ENCODE peak calls at places on chromosomes 12 and 14, in eight cellular contexts. T is ovary, E is K562, V is HCT116, Q is sigmoid colon, Z is A549, U is Peyer's patch, N is uterus. F is an unnamed sample. For H3K4me1, the result is how much of the 10 kb centered on the place peaks cover.

GRCh38 chr14:79018846-79019245 is 848.7 kb downstream of the NRXN3 start:
- DNase-seq in V (no peak), E (no peak), T (no peak), Z (no peak), Q (no peak), U (no peak), N (no peak), F (no peak)

GRCh38 chr14:75543258-75543657 is 21.0 kb downstream of the BATF start:
- DNase-seq in T (no peak), Z (no peak), V (no peak), E (no peak), N (no peak), U (no peak), Q (no peak), F (no peak)

GRCh38 chr12:48744251-48745008 is 27.9 kb upstream of the CCNT1 start:
- DNase-seq in Z (no peak), N (no peak), V (no peak), Q (no peak), T (no peak), U (no peak), E (no peak), F (peak)

GRCh38 chr14:79548836-79549235 is 662.5 kb downstream of the DIO2 start:
- DNase-seq in T (no peak), E (no peak), Q (no peak), N (no peak), U (no peak), V (no peak), Z (no peak), F (no peak)

GRCh38 chr14:96959992-96960391 is 162.8 kb downstream of the VRK1 start:
- DNase-seq in Q (no peak), V (no peak), Z (no peak), N (no peak), E (no peak), T (no peak), U (no peak), F (no peak)

GRCh38 chr12:53703746-53704145 is 23.5 kb downstream of the CALCOCO1 start:
- DNase-seq in U (no peak), Q (no peak), E (no peak), T (no peak), N (no peak), V (no peak), Z (no peak), F (no peak)

GRCh38 chr12:94359761-94360160 is 99.9 kb downstream of the CEP83 start:
- DNase-seq in E (no peak), Z (no peak), U (no peak), T (no peak), Q (no peak), N (no peak), V (no peak), F (no peak)

GRCh38 chr12:129570796-129571400 is 332.9 kb downstream of the TMEM132D start:
- DNase-seq in E (no peak), N (no peak), U (no peak), V (no peak), Q (no peak), T (no peak), Z (no peak), F (no peak)

GRCh38 chr12:52644078-52644415 is 8.0 kb downstream of the KRT2 start:
- DNase-seq in Q (no peak), T (no peak), E (no peak), U (no peak), V (no peak), Z (no peak), N (no peak), F (no peak)

GRCh38 chr14:63282997-63283396 is 35.7 kb downstream of the GPHB5 start:
- DNase-seq in V (no peak), N (no peak), U (no peak), Z (no peak), Q (no peak), T (no peak), E (no peak), F (no peak)

GRCh38 chr14:93926209-93926872 is 803 bp upstream of the FAM181A start:
- DNase-seq in N (no peak), T (no peak), Z (no peak), Q (no peak), E (no peak), U (no peak), V (no peak), F (no peak)

GRCh38 chr14:104011824-104012517 is 69.6 kb upstream of the RD3L start:
- DNase-seq in V (no peak), Q (no peak), T (no peak), Z (no peak), U (no peak), E (no peak), N (no peak), F (no peak)

GRCh38 chr12:71216725-71217579 is 59.2 kb upstream of the TSPAN8 start:
- DNase-seq in E (peak), Z (peak), V (peak), T (no peak), N (no peak), U (no peak), Q (no peak), F (no peak)

GRCh38 chr12:126676426-126676825 is 1590.5 kb upstream of the TMEM132C start:
- DNase-seq in Q (no peak), N (no peak), U (no peak), E (no peak), V (no peak), Z (no peak), T (no peak), F (no peak)

GRCh38 chr12:6697584-6698351 is 2.8 kb downstream of the PIANP start:
- DNase-seq in V (peak), Q (peak), N (no peak), T (no peak), E (peak), Z (peak), U (no peak), F (no peak)

GRCh38 chr12:48542300-48542928 is 17.0 kb downstream of the OR8S1 start:
- DNase-seq in T (no peak), Z (peak), Q (no peak), V (peak), N (no peak), U (no peak), E (peak), F (no peak)

GRCh38 chr12:25373396-25373795 is 122.7 kb upstream of the KRAS start:
- DNase-seq in V (no peak), E (no peak), U (no peak), N (no peak), Z (no peak), Q (no peak), T (no peak), F (no peak)

GRCh38 chr14:38646391-38646790 is 390.5 kb upstream of the CLEC14A start:
- DNase-seq in Z (no peak), E (no peak), Q (no peak), T (no peak), N (no peak), V (no peak), U (no peak), F (no peak)

GRCh38 chr14:20578325-20578724 is 9.5 kb downstream of the RNASE11 start:
- DNase-seq in N (no peak), E (no peak), Z (no peak), U (no peak), Q (no peak), T (no peak), V (no peak), F (no peak)

GRCh38 chr12:106790020-106790419 is 15.5 kb downstream of the RIC8B start:
- DNase-seq in Z (no peak), U (no peak), Q (no peak), N (no peak), V (no peak), T (no peak), E (no peak), F (no peak)

GRCh38 chr12:55845785-55846496 is 3.2 kb upstream of the MMP19 start:
- DNase-seq in T (no peak), Q (no peak), V (no peak), N (no peak), E (no peak), U (no peak), Z (no peak), F (no peak)

GRCh38 chr12:15584366-15585041 is 204.7 kb downstream of the EPS8 start:
- DNase-seq in U (no peak), N (no peak), Z (no peak), Q (no peak), T (no peak), E (no peak), V (peak), F (no peak)

GRCh38 chr14:96257900-96258299 is 1.9 kb downstream of the BDKRB1 start:
- DNase-seq in Z (no peak), E (no peak), U (no peak), T (no peak), Q (no peak), V (no peak), N (no peak), F (no peak)

GRCh38 chr14:23071975-23072539 is 14.7 kb upstream of the CDH24 start:
- DNase-seq in V (no peak), E (no peak), U (no peak), T (no peak), Z (no peak), Q (no peak), N (no peak), F (no peak)

GRCh38 chr14:23068792-23069412 is 11.6 kb upstream of the CDH24 start:
- DNase-seq in Z (peak), E (peak), T (peak), Q (peak), V (peak), U (peak), N (peak), F (no peak)

GRCh38 chr14:23069413-23069806 is 12.1 kb upstream of the CDH24 start:
- DNase-seq in U (no peak), Q (no peak), T (no peak), E (no peak), N (no peak), Z (no peak), V (no peak), F (no peak)

GRCh38 chr14:23070262-23071129 is 13.2 kb upstream of the CDH24 start:
- DNase-seq in U (peak), N (no peak), Q (no peak), T (no peak), Z (no peak), E (peak), V (no peak), F (no peak)

GRCh38 chr14:23071244-23071974 is 14.1 kb upstream of the CDH24 start:
- DNase-seq in T (peak), Q (peak), E (peak), Z (peak), V (no peak), N (peak), U (peak), F (peak)
- TF ChIP-seq POLR2A in T (no peak), Q (peak), E (peak), Z (peak), V (peak), N (peak), U (peak), F (peak)

GRCh38 chr14:105568859-105569766 is 42.7 kb downstream of the TMEM121 start:
- DNase-seq in V (no peak), T (no peak), E (no peak), U (no peak), Q (no peak), N (no peak), Z (no peak), F (no peak)

GRCh38 chr14:105570482-105570881 is 44.1 kb downstream of the TMEM121 start:
- DNase-seq in V (no peak), E (no peak), Q (no peak), Z (no peak), T (no peak), U (no peak), N (no peak), F (no peak)
- H3K4me3 ChIP-seq in V (no peak), E (no peak), Q (no peak), Z (no peak), T (no peak), U (no peak), N (no peak), F (no peak)

DNA sequence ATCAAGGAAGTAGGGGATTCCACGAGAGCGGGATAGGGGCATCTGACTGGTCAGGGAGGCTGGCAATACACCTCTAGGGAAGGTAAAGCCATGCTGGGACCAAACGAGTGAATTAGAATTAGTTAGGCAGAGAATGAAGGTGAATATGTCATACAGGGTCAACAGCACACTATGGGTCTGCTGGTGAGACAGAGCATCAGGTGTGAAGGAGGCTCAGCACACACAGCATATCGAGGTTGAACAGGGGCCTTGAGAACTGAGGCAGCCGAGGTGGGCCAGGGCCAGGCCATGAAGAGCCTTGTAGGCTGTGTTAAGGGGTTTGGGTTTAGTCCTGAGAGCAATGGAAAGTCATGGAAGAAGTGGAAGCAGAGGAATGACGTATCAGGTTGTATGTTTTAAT is 137.8 kb downstream of the PRKCH start:
- DNase-seq in U (no peak), T (no peak), V (no peak), Z (no peak), E (no peak), N (no peak), Q (no peak), F (no peak)
- H3K4me1 ChIP-seq in U (under half), T (under half), V (under half), Z (under half), E (under half), N (under half), Q (under half), F (under half)

DNA sequence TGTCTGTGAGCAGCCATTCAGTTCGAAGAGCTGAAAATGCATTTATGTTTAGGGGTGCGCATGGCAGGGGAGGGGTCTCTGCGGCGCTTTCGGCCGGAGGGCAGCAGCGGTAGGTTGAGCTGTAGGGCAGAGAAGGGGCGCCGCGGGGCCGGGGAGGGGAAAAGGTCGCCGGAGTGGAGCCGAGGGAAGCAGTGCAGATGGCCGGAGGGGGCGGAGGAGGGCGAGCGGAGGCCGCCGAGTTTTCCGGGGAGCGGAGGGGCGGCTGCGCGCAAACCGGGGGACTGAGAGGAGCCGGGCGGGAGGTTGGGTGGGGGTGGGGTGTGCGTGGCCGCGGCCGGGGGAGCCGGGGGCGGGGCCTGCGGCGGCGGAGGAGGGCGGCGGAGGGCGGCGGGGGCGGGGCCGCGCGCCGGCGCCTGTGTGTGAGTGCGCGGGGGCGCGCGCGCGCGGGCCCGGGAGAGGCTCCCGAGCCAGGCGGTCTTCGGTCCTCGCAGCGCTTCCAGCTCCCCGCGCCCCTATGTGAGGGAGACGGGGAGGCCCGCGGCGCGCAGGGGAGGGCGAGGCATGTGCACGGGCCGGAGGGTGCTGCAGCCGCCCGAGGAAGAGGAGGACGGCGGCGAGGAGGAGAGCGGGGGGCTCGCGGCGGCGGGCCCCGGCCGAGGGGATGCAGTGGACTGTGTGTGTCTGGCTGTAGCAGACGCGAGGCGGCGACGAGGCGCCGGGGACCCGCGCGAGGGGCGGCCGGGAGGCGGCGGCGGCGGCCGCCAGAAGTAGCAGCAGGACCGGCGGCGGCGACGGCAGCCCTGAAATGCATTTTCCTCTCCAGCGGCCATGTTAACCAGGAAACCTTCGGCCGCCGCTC is at the start of gene DYRK2:
- DNase-seq in N (peak), Z (peak), T (peak), V (peak), Q (peak), U (peak), E (peak), F (peak)
- TF ChIP-seq POLR2A in N (peak), Z (peak), T (peak), V (peak), Q (peak), U (peak), E (peak), F (peak)

GRCh38 chr14:68274722-68275121 is 455.1 kb downstream of the RAD51B start:
- DNase-seq in Z (no peak), Q (no peak), T (no peak), E (no peak), N (no peak), U (no peak), V (no peak), F (no peak)

GRCh38 chr14:68270342-68270741 is 450.8 kb downstream of the RAD51B start:
- DNase-seq in Q (no peak), T (no peak), V (no peak), E (no peak), Z (no peak), N (no peak), U (no peak), F (no peak)

GRCh38 chr14:68268719-68269118 is 449.1 kb downstream of the RAD51B start:
- DNase-seq in T (no peak), N (no peak), U (no peak), Z (no peak), V (no peak), Q (no peak), E (no peak), F (no peak)

GRCh38 chr14:68269136-68269535 is 449.6 kb downstream of the RAD51B start:
- DNase-seq in E (no peak), Q (no peak), T (no peak), V (no peak), Z (no peak), U (no peak), N (no peak), F (no peak)

GRCh38 chr14:68271996-68272395 is 452.4 kb downstream of the RAD51B start:
- DNase-seq in E (no peak), T (no peak), Q (no peak), V (no peak), Z (no peak), N (no peak), U (no peak), F (no peak)
- H3K4me3 ChIP-seq in E (no peak), T (no peak), Q (no peak), V (no peak), Z (no peak), N (no peak), U (no peak), F (no peak)

DNA sequence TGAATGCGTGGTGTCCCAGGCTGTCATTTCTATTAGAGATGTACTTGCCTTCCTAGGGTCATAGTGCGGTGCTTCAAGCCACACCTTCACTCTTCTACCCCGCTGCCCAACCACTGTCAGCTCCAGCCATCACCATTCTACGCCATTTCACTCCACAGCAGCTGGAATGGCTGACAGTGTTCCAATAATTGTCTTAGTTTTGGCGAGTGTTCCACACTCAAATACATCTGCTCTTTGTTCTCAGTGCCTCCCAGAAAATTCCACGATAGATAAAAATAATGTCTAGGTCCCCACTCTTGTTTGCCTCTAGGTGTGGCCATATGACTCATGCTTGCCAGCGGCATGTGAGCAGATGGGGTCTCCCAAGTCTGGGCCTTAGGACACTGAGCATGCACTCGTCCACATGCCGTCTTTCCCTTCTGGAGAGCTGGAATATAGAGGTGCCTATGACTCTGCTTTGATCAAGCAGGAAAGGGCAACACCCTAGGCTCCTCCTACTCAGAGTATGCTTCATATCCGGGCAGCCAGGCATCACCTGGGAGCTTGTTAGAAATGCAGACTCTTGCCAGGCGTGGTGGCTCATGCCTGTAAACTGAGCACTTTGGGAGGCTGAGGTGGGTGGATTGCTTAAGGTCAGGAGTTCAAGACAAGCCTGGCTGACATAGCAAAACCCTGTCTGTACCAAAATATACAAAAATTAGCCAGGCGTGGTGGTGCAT is 163.0 kb downstream of the BRMS1L start:
- DNase-seq in V (no peak), Z (no peak), T (no peak), U (no peak), E (no peak), Q (no peak), N (no peak), F (no peak)
- H3K4me1 ChIP-seq in V (under half), Z (under half), T (under half), U (under half), E (under half), Q (under half), N (under half), F (under half)

GRCh38 chr12:103936679-103937078 is 6.5 kb downstream of the HSP90B1 start:
- DNase-seq in Z (no peak), U (no peak), N (no peak), V (no peak), E (no peak), Q (no peak), T (no peak), F (no peak)
- TF ChIP-seq POLR2A in Z (no peak), U (no peak), N (no peak), V (no peak), E (peak), Q (no peak), T (no peak), F (no peak)

F was measured in right lobe of liver.